ENCODE peak calls at places on chromosomes 13 and 19, in six cellular contexts. G, H, T, S, R and B are unnamed samples.

GRCh38 chr19:18357442-18358264 is 17.3 kb downstream of the PGPEP1 start:
- DNase-seq in G (no peak), R (no peak), H (peak; percentile 65), T (no peak), S (no peak), B (no peak)

GRCh38 chr19:48415395-48415794 is 21.9 kb downstream of the GRIN2D start:
- DNase-seq in H (peak; percentile 52), S (peak; percentile 97), R (no peak), T (peak; percentile 84), G (peak; percentile 96), B (peak; percentile 80)

GRCh38 chr13:49272296-49272695 is 24.6 kb downstream of the CDADC1 start:
- DNase-seq in G (no peak), S (no peak), H (no peak), T (no peak), R (no peak), B (no peak)

GRCh38 chr19:49468746-49469447 is 5.1 kb upstream of the FLT3LG start:
- DNase-seq in G (peak; percentile 95), S (peak; percentile 79), T (no peak), H (no peak), R (peak; percentile 97), B (no peak)

GRCh38 chr13:98738213-98738612 is 14.3 kb downstream of the SLC15A1 start:
- DNase-seq in G (no peak), S (no peak), T (no peak), R (no peak), H (no peak), B (peak; percentile 57)

GRCh38 chr13:77554079-77554478 is 18.6 kb downstream of the SCEL start:
- DNase-seq in G (no peak), T (no peak), R (no peak), H (no peak), S (no peak), B (no peak)

GRCh38 chr19:982567-983170 is 1.5 kb upstream of the WDR18 start:
- DNase-seq in G (peak; percentile 85), R (no peak), H (peak; percentile 49), S (peak; percentile 95), T (no peak), B (peak; percentile 60)

GRCh38 chr13:86922936-86923335 is 748.2 kb upstream of the SLITRK5 start:
- DNase-seq in G (no peak), R (no peak), S (no peak), T (no peak), H (no peak), B (no peak)

GRCh38 chr19:49327878-49328544 is 3.0 kb upstream of the SLC6A16 start:
- DNase-seq in S (no peak), T (peak; percentile 19), G (peak; percentile 64), R (no peak), H (peak; percentile 21), B (no peak)

GRCh38 chr13:84867246-84867645 is 932.0 kb downstream of the SLITRK6 start:
- DNase-seq in G (no peak), H (peak; percentile 1), R (no peak), S (no peak), T (no peak), B (no peak)

GRCh38 chr13:66996503-66996902 is 233.6 kb downstream of the PCDH9 start:
- DNase-seq in R (no peak), H (no peak), G (no peak), T (no peak), S (no peak), B (no peak)

GRCh38 chr13:109494955-109495354 is 291.4 kb downstream of the IRS2 start:
- DNase-seq in S (no peak), T (no peak), G (no peak), R (no peak), H (no peak), B (no peak)

GRCh38 chr19:2592824-2593223 is 109.7 kb downstream of the GNG7 start:
- DNase-seq in T (no peak), R (no peak), H (no peak), S (no peak), G (no peak), B (no peak)

GRCh38 chr13:73261739-73262216 is 203.0 kb downstream of the KLF5 start:
- DNase-seq in T (no peak), G (no peak), H (no peak), R (no peak), S (no peak), B (no peak)

GRCh38 chr13:38141792-38142191 is 207.9 kb upstream of the UFM1 start:
- DNase-seq in H (no peak), S (no peak), R (no peak), G (no peak), T (no peak), B (no peak)

GRCh38 chr19:55590621-55591020 is 8.7 kb downstream of the FIZ1 start:
- DNase-seq in S (peak; percentile 52), T (peak; percentile 42), H (no peak), G (peak; percentile 83), R (no peak), B (no peak)

GRCh38 chr13:77448689-77449088 is 86.8 kb upstream of the SCEL start:
- DNase-seq in S (no peak), T (no peak), H (no peak), G (no peak), R (no peak), B (peak; percentile 15)

GRCh38 chr19:46111376-46111775 is 13.1 kb downstream of the IGFL3 start:
- DNase-seq in R (no peak), S (no peak), T (no peak), G (no peak), H (no peak), B (no peak)

GRCh38 chr19:1904385-1905070 is 671 bp upstream of the ADAT3 start:
- DNase-seq in S (peak; percentile 72), T (no peak), H (no peak), G (peak; percentile 72), R (peak; percentile 86), B (peak; percentile 70)

GRCh38 chr19:58237324-58237723 is 8.6 kb downstream of the ZNF544 start:
- DNase-seq in T (no peak), R (no peak), H (no peak), G (no peak), S (no peak), B (no peak)

GRCh38 chr13:83815598-83815997 is 66.7 kb downstream of the SLITRK1 start:
- DNase-seq in R (no peak), H (no peak), G (no peak), T (no peak), S (no peak), B (no peak)

GRCh38 chr13:83819611-83820010 is 62.7 kb downstream of the SLITRK1 start:
- DNase-seq in G (no peak), T (no peak), H (no peak), R (no peak), S (no peak), B (no peak)

GRCh38 chr13:83816081-83816480 is 66.2 kb downstream of the SLITRK1 start:
- DNase-seq in S (no peak), T (no peak), H (no peak), G (no peak), R (no peak), B (no peak)

GRCh38 chr13:83824120-83824519 is 58.2 kb downstream of the SLITRK1 start:
- DNase-seq in G (no peak), R (no peak), T (no peak), H (no peak), S (no peak), B (no peak)

GRCh38 chr13:83819156-83819555 is 63.1 kb downstream of the SLITRK1 start:
- DNase-seq in T (no peak), R (no peak), S (no peak), G (no peak), H (no peak), B (no peak)
- TF ChIP-seq ZNF274 in T (no peak), R (no peak), S (no peak), G (no peak), H (no peak), B (no peak)

DNA sequence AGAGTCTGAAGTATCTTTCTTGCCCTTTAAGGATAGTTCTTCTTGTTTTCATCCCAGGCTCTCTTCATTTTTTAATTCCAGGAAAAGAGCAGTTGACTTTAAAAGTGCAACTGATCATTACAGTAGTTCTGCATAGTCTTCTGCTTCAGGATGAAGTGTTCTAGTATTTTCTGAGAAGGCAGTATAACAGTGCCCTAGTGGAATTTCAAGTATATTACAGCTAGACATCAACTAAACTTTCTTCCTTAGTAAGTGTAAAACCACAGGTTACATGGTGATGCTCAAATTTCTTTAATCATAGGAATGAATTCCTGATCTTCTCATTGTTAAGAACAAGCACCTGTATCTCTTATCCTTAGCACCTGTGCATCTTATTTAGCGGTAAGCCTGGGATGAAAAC is 10.9 kb downstream of the NUFIP1 start:
- DNase-seq in H (no peak), T (no peak), R (no peak), G (no peak), S (no peak), B (no peak)
- H3K36me3 ChIP-seq in H (peaks cover 18% of the 10 kb centered on the region), T (peaks cover 33% of the 10 kb centered on the region), R (peaks cover 15% of the 10 kb centered on the region), G (peaks cover 60% of the 10 kb centered on the region), S (peaks cover 12% of the 10 kb centered on the region), B (peaks cover 59% of the 10 kb centered on the region)

GRCh38 chr19:53555352-53555751 is 17.4 kb downstream of the ZNF331 start:
- DNase-seq in G (no peak), T (no peak), H (no peak), R (no peak), S (no peak), B (no peak)
- H3K4me3 ChIP-seq in G (no peak overlapping the region), T (no peak overlapping the region), H (no peak overlapping the region), R (no peak overlapping the region), S (no peak overlapping the region), B (no peak overlapping the region)

GRCh38 chr13:30334663-30335386 is 27.5 kb upstream of the KATNAL1 start:
- DNase-seq in H (peak; percentile 80), R (no peak), S (peak; percentile 63), T (peak; percentile 59), G (peak; percentile 73), B (no peak)
- TF ChIP-seq ZNF274 in H (no peak), R (no peak), S (no peak), T (no peak), G (no peak), B (no peak)

GRCh38 chr19:5595129-5595528 is 27.4 kb upstream of the TINCR start:
- DNase-seq in S (no peak), H (no peak), R (no peak), G (no peak), T (no peak), B (no peak)
- H3K36me3 ChIP-seq in S (peaks cover 39% of the 10 kb centered on the region), H (peaks cover 46% of the 10 kb centered on the region), R (peaks cover 45% of the 10 kb centered on the region), G (peaks cover 98% of the 10 kb centered on the region), T (peaks cover 74% of the 10 kb centered on the region), B (peaks cover 97% of the 10 kb centered on the region)